ENCODE peak calls at places on chromosomes 12 and 14, in six cellular contexts. C is thyroid gland, E is Peyer's patch, O is ovary, M is sigmoid colon, I is IMR-90. N is an unnamed sample.

GRCh38 chr14:85934886-85935254 is 404.9 kb downstream of the FLRT2 start:
- DNase-seq in I (no peak), O (no peak), M (no peak), C (no peak), E (no peak), N (no peak)

GRCh38 chr12:69534389-69534822 is 50.9 kb upstream of the CCT2 start:
- DNase-seq in C (peak), O (peak), I (peak), E (peak), M (peak), N (peak)

GRCh38 chr14:101196795-101197590 is 293.5 kb upstream of the RTL1 start:
- DNase-seq in E (peak), I (no peak), M (peak), C (no peak), O (peak), N (no peak)

GRCh38 chr12:91250273-91250672 is 67.7 kb upstream of the DCN start:
- DNase-seq in M (no peak), I (peak), C (no peak), O (no peak), E (no peak), N (no peak)

GRCh38 chr12:81520064-81520945 is 238.8 kb downstream of the PPFIA2 start:
- DNase-seq in M (no peak), O (no peak), E (no peak), I (no peak), C (no peak), N (no peak)

GRCh38 chr14:96267336-96267735 is 11.3 kb downstream of the BDKRB1 start:
- DNase-seq in I (peak), E (no peak), O (no peak), M (peak), C (peak), N (no peak)

GRCh38 chr14:59511916-59512530 is 27.7 kb downstream of the JKAMP start:
- DNase-seq in I (no peak), C (peak), M (no peak), E (no peak), O (no peak), N (peak)

GRCh38 chr12:88336071-88336768 is 194.1 kb downstream of the TMTC3 start:
- DNase-seq in M (no peak), E (no peak), O (no peak), C (no peak), I (no peak), N (no peak)

GRCh38 chr12:12892670-12893290 is 1.4 kb downstream of the GPRC5A start:
- DNase-seq in E (no peak), M (no peak), C (peak), I (no peak), O (no peak), N (no peak)

GRCh38 chr14:96245710-96246534 is 10.1 kb upstream of the BDKRB1 start:
- DNase-seq in O (no peak), E (no peak), I (peak), C (no peak), M (no peak), N (no peak)

GRCh38 chr14:94089479-94089878 is 8.4 kb downstream of the IFI27L1 start:
- DNase-seq in O (no peak), I (peak), C (no peak), E (no peak), M (no peak), N (no peak)

GRCh38 chr12:12070674-12071661 is at the start of gene BCL2L14:
- DNase-seq in M (no peak), E (peak), I (no peak), O (no peak), C (no peak), N (no peak)

GRCh38 chr12:30928356-30929264 is 2.1 kb downstream of the TSPAN11 start:
- DNase-seq in O (peak), C (no peak), M (no peak), I (no peak), E (no peak), N (peak)

GRCh38 chr12:101078881-101079280 is 131.2 kb downstream of the SLC5A8 start:
- DNase-seq in C (no peak), O (no peak), M (no peak), I (no peak), E (no peak), N (no peak)

GRCh38 chr12:88600272-88600671 is 20.0 kb upstream of the KITLG start:
- DNase-seq in E (no peak), C (no peak), O (no peak), I (peak), M (no peak), N (no peak)

GRCh38 chr12:16350682-16351081 is 3.2 kb downstream of the MGST1 start:
- DNase-seq in E (no peak), I (peak), C (peak), O (no peak), M (peak), N (no peak)

GRCh38 chr12:119744900-119745606 is 77.1 kb downstream of the PRKAB1 start:
- DNase-seq in M (no peak), O (no peak), I (no peak), E (no peak), C (no peak), N (no peak)

GRCh38 chr14:20632831-20633771 is 8.4 kb downstream of the OR6S1 start:
- DNase-seq in O (peak), M (peak), E (peak), I (peak), C (peak), N (peak)

GRCh38 chr12:12327802-12328201 is 22.2 kb downstream of the MANSC1 start:
- DNase-seq in C (no peak), O (no peak), E (no peak), M (no peak), I (peak), N (peak)

GRCh38 chr14:76219873-76220272 is 68.2 kb downstream of the GPATCH2L start:
- DNase-seq in M (no peak), C (no peak), E (no peak), O (no peak), I (no peak), N (no peak)

GRCh38 chr12:85823436-85824179 is 12.6 kb downstream of the RASSF9 start:
- DNase-seq in M (no peak), O (no peak), I (peak), C (no peak), E (no peak), N (peak)

GRCh38 chr12:20368653-20369163 is 371 bp downstream of the PDE3A start:
- DNase-seq in E (peak), O (peak), I (peak), M (peak), C (peak), N (peak)

GRCh38 chr14:66540038-66540437 is 32.1 kb downstream of the GPHN start:
- DNase-seq in E (no peak), O (no peak), I (no peak), M (no peak), C (peak), N (no peak)

GRCh38 chr12:108324678-108325358 is 14.3 kb downstream of the CMKLR1 start:
- DNase-seq in M (no peak), O (no peak), C (no peak), E (no peak), I (no peak), N (no peak)

GRCh38 chr12:93441111-93441616 is 583 bp downstream of the UBE2N start:
- DNase-seq in I (peak), M (no peak), C (peak), O (peak), E (peak), N (peak)

GRCh38 chr12:54984602-54985376 is at the start of gene TESPA1:
- DNase-seq in E (peak), O (peak), M (peak), I (no peak), C (peak), N (no peak)

GRCh38 chr12:91023326-91024004 is 18.7 kb upstream of the EPYC start:
- DNase-seq in M (no peak), O (no peak), C (no peak), I (peak), E (no peak), N (no peak)

GRCh38 chr14:59177229-59177628 is 11.2 kb upstream of the DAAM1 start:
- DNase-seq in M (no peak), C (no peak), O (no peak), E (no peak), I (no peak), N (no peak)

GRCh38 chr14:54133896-54134295 is 177.3 kb upstream of the BMP4 start:
- DNase-seq in M (no peak), O (no peak), C (peak), I (peak), E (peak), N (no peak)

GRCh38 chr12:71958056-71958455 is 19.4 kb downstream of the TPH2 start:
- DNase-seq in I (peak), O (no peak), C (no peak), E (no peak), M (no peak), N (no peak)

GRCh38 chr12:59871779-59872178 is 275.9 kb downstream of the SLC16A7 start:
- DNase-seq in I (no peak), C (no peak), M (no peak), E (no peak), O (no peak), N (no peak)

GRCh38 chr12:91732086-91732485 is 413.6 kb downstream of the BTG1 start:
- DNase-seq in E (no peak), O (no peak), M (no peak), I (peak), C (no peak), N (no peak)

GRCh38 chr14:72457641-72458040 is 436.3 kb downstream of the DPF3 start:
- DNase-seq in C (no peak), I (peak), M (no peak), E (no peak), O (no peak), N (no peak)

GRCh38 chr14:38290601-38291190 is 34.8 kb upstream of the CLEC14A start:
- DNase-seq in I (peak), O (no peak), C (no peak), M (no peak), E (no peak), N (peak)

GRCh38 chr14:72000907-72001306 is 68.7 kb downstream of the RGS6 start:
- DNase-seq in I (no peak), C (peak), O (peak), E (no peak), M (no peak), N (no peak)

GRCh38 chr14:63134801-63135200 is 69.4 kb upstream of the RHOJ start:
- DNase-seq in E (no peak), M (no peak), C (no peak), I (peak), O (no peak), N (peak)

GRCh38 chr12:88947486-88948043 is 367.3 kb upstream of the KITLG start:
- DNase-seq in O (no peak), I (no peak), E (no peak), M (no peak), C (no peak), N (no peak)

GRCh38 chr12:14768823-14769405 is 34.4 kb downstream of the WBP11 start:
- DNase-seq in O (peak), C (peak), E (peak), M (peak), I (peak), N (no peak)

GRCh38 chr12:49273726-49274395 is 9.0 kb downstream of the TUBA1C start:
- DNase-seq in I (no peak), E (no peak), C (no peak), O (no peak), M (no peak), N (no peak)

GRCh38 chr12:49274396-49275069 is 9.7 kb downstream of the TUBA1C start:
- DNase-seq in M (no peak), I (no peak), C (no peak), E (no peak), O (no peak), N (no peak)

GRCh38 chr12:49276304-49277290 is 11.7 kb downstream of the TUBA1C start:
- DNase-seq in I (no peak), E (no peak), M (no peak), C (no peak), O (no peak), N (no peak)

GRCh38 chr12:49277466-49277865 is 12.6 kb downstream of the TUBA1C start:
- DNase-seq in C (no peak), O (no peak), I (no peak), M (no peak), E (no peak), N (no peak)

GRCh38 chr12:49272790-49273725 is 8.2 kb downstream of the TUBA1C start:
- DNase-seq in E (no peak), C (no peak), O (no peak), M (no peak), I (no peak), N (no peak)
- TF ChIP-seq POLR2A in E (no peak), C (no peak), O (no peak), M (no peak), I (no peak), N (no peak)

DNA sequence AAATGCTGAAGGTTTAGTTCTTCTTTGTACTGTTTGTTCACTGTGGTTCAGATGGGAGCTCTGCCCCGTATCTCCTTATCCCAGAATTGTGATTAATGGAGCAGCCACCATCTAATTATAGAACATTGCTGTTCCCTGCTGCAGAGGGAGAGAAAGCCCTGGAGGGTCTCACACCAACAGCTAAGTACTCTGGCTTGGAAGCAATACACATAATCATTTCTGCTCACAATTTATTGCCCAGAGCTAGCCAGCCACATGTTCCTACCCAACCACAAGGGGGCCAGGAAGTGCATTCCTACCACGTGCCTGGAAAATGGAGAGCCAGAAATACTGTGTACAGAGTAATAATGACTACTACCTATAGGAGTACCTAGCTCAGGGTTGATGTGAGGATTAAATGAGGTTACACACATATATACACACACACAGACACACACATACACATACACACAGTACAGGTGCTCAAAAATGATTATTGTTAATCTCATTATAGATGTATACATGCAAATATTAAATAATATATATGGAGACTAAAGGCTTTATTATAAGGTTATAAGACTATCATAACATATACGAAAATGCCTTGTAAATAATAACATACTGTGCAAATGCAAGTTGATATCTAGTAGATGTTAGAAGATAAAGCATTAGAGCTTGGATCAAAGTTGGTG is 22.3 kb downstream of the MSRB3 start:
- DNase-seq in I (peak), E (no peak), M (no peak), C (no peak), O (no peak), N (no peak)
- TF ChIP-seq CTCF in I (peak), E (peak), M (peak), C (no peak), O (no peak), N (peak)

DNA sequence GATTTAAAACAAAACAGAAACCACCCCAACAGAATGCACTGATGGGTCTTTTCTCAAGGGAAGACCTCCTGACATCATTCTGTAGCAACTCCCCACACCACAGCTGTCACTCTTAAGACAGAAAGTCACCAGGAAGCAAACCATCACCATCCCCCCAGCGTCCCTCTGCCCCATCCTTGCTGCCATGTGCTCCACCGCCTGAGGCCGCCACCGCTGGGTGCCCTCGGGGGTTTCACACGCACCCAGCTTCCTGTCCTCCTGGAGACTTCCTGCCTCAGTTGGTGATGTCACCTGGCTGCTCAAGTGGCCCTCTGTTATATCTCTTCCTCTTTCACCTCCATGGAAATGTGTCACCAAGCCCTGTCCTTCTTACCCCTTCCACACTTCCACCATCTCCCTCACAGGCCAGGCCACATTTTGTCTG is 71.4 kb upstream of the GPR68 start:
- DNase-seq in C (no peak), M (no peak), E (peak), O (no peak), I (no peak), N (no peak)
- TF ChIP-seq POLR2A in C (no peak), M (no peak), E (no peak), O (no peak), I (no peak), N (no peak)

GRCh38 chr12:24012528-24012927 is 63.1 kb upstream of the SOX5 start:
- DNase-seq in E (no peak), M (no peak), O (no peak), I (peak), C (no peak), N (peak)
- TF ChIP-seq CTCF in E (no peak), M (no peak), O (no peak), I (peak), C (no peak), N (no peak)

GRCh38 chr12:122265931-122266771 is at the start of gene VPS33A:
- DNase-seq in C (peak), I (peak), E (peak), M (peak), O (peak), N (peak)
- TF ChIP-seq POLR2A in C (peak), I (peak), E (peak), M (no peak), O (peak), N (peak)

GRCh38 chr14:104432611-104433231 is 146.8 kb upstream of the C14orf180 start:
- DNase-seq in I (no peak), E (no peak), M (peak), O (no peak), C (no peak), N (no peak)
- TF ChIP-seq CTCF in I (no peak), E (no peak), M (no peak), O (no peak), C (no peak), N (no peak)

DNA sequence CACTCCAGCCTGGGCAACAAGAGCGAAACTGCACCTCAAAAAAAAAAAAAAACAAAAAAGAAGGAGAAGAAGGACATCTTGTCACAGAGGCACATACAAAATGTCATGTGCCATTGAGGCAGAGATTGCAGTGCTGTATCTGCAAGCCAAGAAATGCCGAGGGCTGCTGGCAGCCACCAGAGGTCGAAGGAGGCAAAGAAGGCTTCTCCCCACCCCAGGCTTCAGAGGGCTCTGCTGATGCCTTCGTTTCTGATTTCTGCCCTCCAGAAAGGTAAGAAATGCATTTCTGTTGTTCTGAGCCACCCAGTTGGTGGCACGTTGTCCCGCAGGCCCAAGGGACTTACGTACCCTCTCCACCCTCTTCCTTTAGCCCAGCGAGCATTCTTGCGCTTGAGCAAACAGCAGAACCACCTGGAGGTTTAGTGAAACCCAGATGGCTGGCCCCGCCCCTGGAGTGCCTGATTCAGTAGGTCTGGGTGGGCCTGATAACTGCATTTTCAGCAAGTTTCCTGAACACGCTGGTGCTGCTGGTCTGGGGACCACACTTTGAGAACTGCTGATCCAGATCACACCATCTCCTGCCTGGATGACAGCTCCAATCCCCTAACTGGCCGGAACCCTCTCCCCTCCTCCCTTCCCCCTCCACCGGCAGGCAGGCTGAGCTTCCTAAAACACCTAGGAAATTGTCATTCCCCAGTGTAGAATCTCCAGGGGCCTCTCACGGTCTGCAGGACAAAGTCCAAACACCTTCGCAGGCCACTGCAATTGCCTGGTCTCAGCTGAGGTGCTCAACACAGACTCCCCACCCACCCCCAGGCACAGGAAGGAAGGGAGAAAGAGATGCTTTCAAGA is 21.1 kb upstream of the SCARB1 start:
- DNase-seq in I (no peak), M (no peak), E (peak), C (peak), O (no peak), N (no peak)
- TF ChIP-seq POLR2A in I (no peak), M (no peak), E (no peak), C (no peak), O (no peak), N (no peak)

GRCh38 chr14:69002069-69002468 is 23.0 kb upstream of the ACTN1 start:
- DNase-seq in O (no peak), I (no peak), M (no peak), E (peak), C (no peak), N (no peak)
- TF ChIP-seq CTCF in O (no peak), I (no peak), M (no peak), E (peak), C (no peak), N (no peak)

GRCh38 chr12:132765366-132765765 is 3.7 kb upstream of the ANKLE2 start:
- DNase-seq in I (no peak), C (no peak), O (no peak), M (no peak), E (no peak), N (no peak)

GRCh38 chr12:132764231-132764630 is 2.6 kb upstream of the ANKLE2 start:
- DNase-seq in O (no peak), E (no peak), I (no peak), M (no peak), C (no peak), N (no peak)

GRCh38 chr12:132766380-132767085 is 4.9 kb upstream of the ANKLE2 start:
- DNase-seq in I (peak), O (no peak), E (peak), M (no peak), C (peak), N (peak)

GRCh38 chr12:132761032-132761910 is at the start of gene ANKLE2:
- DNase-seq in C (peak), I (peak), M (peak), E (peak), O (peak), N (peak)

DNA sequence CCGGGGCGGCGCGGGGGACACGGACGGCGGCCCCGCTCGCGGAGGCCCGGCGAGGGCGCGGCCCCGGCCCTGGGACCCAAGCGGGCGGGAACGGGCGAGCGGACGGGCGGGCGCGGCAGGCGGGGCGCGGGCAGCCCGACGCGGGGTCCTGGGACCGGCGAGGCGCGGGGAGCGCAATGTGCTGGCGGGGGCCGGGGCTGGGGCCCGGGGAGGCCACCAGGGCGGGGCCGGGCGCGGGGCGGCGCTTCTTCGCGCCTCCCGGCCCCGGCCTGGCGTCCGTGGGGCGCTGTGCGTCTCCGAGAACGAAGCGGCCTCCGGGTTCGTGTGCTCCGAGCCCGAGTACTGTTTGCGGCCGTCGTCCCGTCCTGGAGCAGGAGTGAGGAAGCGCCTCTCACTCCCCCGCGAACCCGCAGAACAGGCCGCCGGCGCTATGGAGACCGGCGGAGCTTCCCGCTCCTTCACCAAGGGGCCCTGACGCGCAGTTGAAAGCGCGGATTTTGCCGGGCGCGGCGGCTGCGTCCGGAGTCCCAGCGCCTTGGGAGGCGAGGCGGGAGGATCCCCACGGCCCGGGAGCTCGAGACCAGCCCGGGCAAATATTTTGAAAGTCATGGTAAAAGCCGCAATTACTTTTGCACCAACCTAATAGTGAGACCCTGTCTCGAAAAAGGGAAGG is 415 bp upstream of the ANKLE2 start:
- DNase-seq in C (peak), O (peak), E (peak), M (peak), I (peak), N (peak)
- TF ChIP-seq POLR2A in C (peak), O (peak), E (peak), M (peak), I (peak), N (peak)